ENCODE peak calls at places on chromosomes 16 and 17, in seven cellular contexts. M is mesendoderm, T is IMR-90, R is H1, N is H9, L is mesenchymal stem cell, Q is neuronal stem cell. G is an unnamed sample.
A peak's percentile ranks its signal among the peaks of the same experiment; 100 is the strongest.

GRCh38 chr16:48115299-48115698 is 40.5 kb downstream of the ABCC12 start:
- DNase-seq in M (no peak), T (no peak), R (no peak), N (no peak), L (no peak), Q (no peak), G (no peak)

GRCh38 chr17:2084129-2084765 is 29.3 kb downstream of the HIC1 start:
- DNase-seq in M (no peak), T (peak; percentile 53), R (no peak), N (no peak), L (peak; percentile 84), Q (no peak), G (peak; percentile 98)

GRCh38 chr17:76598004-76598439 is 12.4 kb upstream of the ST6GALNAC2 start:
- DNase-seq in M (no peak), T (no peak), R (no peak), N (no peak), L (no peak), Q (no peak), G (peak; percentile 29)

GRCh38 chr16:24944206-24944605 is 71.0 kb downstream of the ARHGAP17 start:
- DNase-seq in M (no peak), T (no peak), R (no peak), N (no peak), L (no peak), Q (no peak), G (peak; percentile 98)

GRCh38 chr17:1606352-1606985 is 22.2 kb downstream of the SLC43A2 start:
- DNase-seq in M (no peak), T (no peak), R (no peak), N (no peak), L (no peak), Q (no peak), G (peak; percentile 21)

GRCh38 chr17:77963441-77963840 is 4.9 kb downstream of the TNRC6C start:
- DNase-seq in M (no peak), T (peak; percentile 93), R (no peak), N (no peak), L (peak; percentile 79), Q (peak; percentile 53), G (no peak)

GRCh38 chr17:75394332-75394918 is 11.1 kb downstream of the GRB2 start:
- DNase-seq in M (peak; percentile 13), T (no peak), R (no peak), N (no peak), L (peak; percentile 24), Q (no peak), G (no peak)

GRCh38 chr16:67663151-67663876 is 2.6 kb downstream of the PARD6A start:
- DNase-seq in M (peak; percentile 64), T (no peak), R (no peak), N (peak; percentile 79), L (peak; percentile 26), Q (no peak), G (no peak)

GRCh38 chr17:78250891-78251772 is 19.7 kb downstream of the TMEM235 start:
- DNase-seq in M (peak; percentile 93), T (peak; percentile 76), R (peak; percentile 86), N (peak; percentile 96), L (peak; percentile 84), Q (peak; percentile 82), G (peak; percentile 86)

GRCh38 chr17:82272495-82273326 is 789 bp downstream of the CSNK1D start:
- DNase-seq in M (peak; percentile 39), T (no peak), R (no peak), N (peak; percentile 60), L (no peak), Q (no peak), G (peak; percentile 38)

GRCh38 chr16:85613609-85614337 is 651 bp downstream of the GSE1 start:
- DNase-seq in M (peak; percentile 93), T (no peak), R (no peak), N (peak; percentile 75), L (peak; percentile 61), Q (no peak), G (peak; percentile 71)

GRCh38 chr16:10770907-10771306 is 27.3 kb downstream of the NUBP1 start:
- DNase-seq in M (no peak), T (no peak), R (no peak), N (no peak), L (no peak), Q (no peak), G (no peak)

GRCh38 chr17:80862341-80862969 is 129.2 kb upstream of the CHMP6 start:
- DNase-seq in M (no peak), T (no peak), R (no peak), N (no peak), L (no peak), Q (no peak), G (no peak)

GRCh38 chr16:4847774-4848587 is 700 bp downstream of the UBN1 start:
- DNase-seq in M (peak; percentile 57), T (peak; percentile 64), R (no peak), N (peak; percentile 38), L (peak; percentile 84), Q (peak; percentile 6), G (peak; percentile 53)

GRCh38 chr17:40551091-40551873 is 14.0 kb downstream of the CCR7 start:
- DNase-seq in M (no peak), T (peak; percentile 100), R (no peak), N (no peak), L (peak; percentile 98), Q (no peak), G (no peak)

GRCh38 chr16:53775821-53776431 is 72.0 kb downstream of the FTO start:
- DNase-seq in M (peak; percentile 88), T (peak; percentile 91), R (no peak), N (no peak), L (peak; percentile 95), Q (no peak), G (peak; percentile 37)

GRCh38 chr17:1649844-1650409 is at the start of gene RILP:
- DNase-seq in M (peak; percentile 70), T (no peak), R (no peak), N (peak; percentile 85), L (no peak), Q (no peak), G (peak; percentile 81)

GRCh38 chr16:28326881-28327610 is 34.7 kb downstream of the SBK1 start:
- DNase-seq in M (peak; percentile 69), T (peak; percentile 34), R (no peak), N (peak; percentile 77), L (peak; percentile 56), Q (no peak), G (peak; percentile 69)

GRCh38 chr17:12691173-12691572 is 25.5 kb downstream of the MYOCD start:
- DNase-seq in M (no peak), T (peak; percentile 53), R (no peak), N (no peak), L (peak; percentile 32), Q (no peak), G (peak; percentile 22)

GRCh38 chr17:80432961-80433550 is 18.1 kb downstream of the ENDOV start:
- DNase-seq in M (no peak), T (no peak), R (no peak), N (no peak), L (no peak), Q (no peak), G (no peak)

GRCh38 chr17:14442798-14443553 is 142.1 kb downstream of the HS3ST3B1 start:
- DNase-seq in M (no peak), T (peak; percentile 58), R (no peak), N (no peak), L (peak; percentile 45), Q (no peak), G (no peak)

GRCh38 chr17:73988110-73988509 is 215.4 kb upstream of the RPL38 start:
- DNase-seq in M (no peak), T (no peak), R (no peak), N (no peak), L (no peak), Q (no peak), G (no peak)

GRCh38 chr17:72120878-72121163 is at the start of gene SOX9:
- DNase-seq in M (peak; percentile 98), T (peak; percentile 96), R (peak; percentile 77), N (peak; percentile 98), L (peak; percentile 95), Q (peak; percentile 87), G (no peak)

GRCh38 chr16:20225334-20225733 is 102.0 kb downstream of the GP2 start:
- DNase-seq in M (no peak), T (no peak), R (no peak), N (no peak), L (no peak), Q (no peak), G (no peak)
- H3K18ac ChIP-seq in M (no peak overlapping the region), T (no peak overlapping the region), R (no peak overlapping the region), N (no peak overlapping the region), L (no peak overlapping the region), Q (no peak overlapping the region), G (no peak overlapping the region)

GRCh38 chr16:88467433-88468051 is 14.5 kb downstream of the ZFPM1 start:
- DNase-seq in M (no peak), T (no peak), R (no peak), N (no peak), L (no peak), Q (no peak), G (no peak)
- H3K18ac ChIP-seq in M (no peak overlapping the region), T (no peak overlapping the region), R (peak overlapping the region; percentile 48), N (no peak overlapping the region), L (no peak overlapping the region), Q (peak overlapping the region; percentile 28), G (no peak overlapping the region)

GRCh38 chr16:74744566-74744965 is 30.1 kb downstream of the FA2H start:
- DNase-seq in M (no peak), T (no peak), R (no peak), N (no peak), L (no peak), Q (no peak), G (no peak)

GRCh38 chr16:74742051-74742481 is 32.6 kb downstream of the FA2H start:
- DNase-seq in M (no peak), T (peak; percentile 43), R (no peak), N (no peak), L (peak; percentile 18), Q (no peak), G (no peak)

GRCh38 chr16:74745109-74745615 is 29.5 kb downstream of the FA2H start:
- DNase-seq in M (no peak), T (no peak), R (no peak), N (no peak), L (no peak), Q (no peak), G (no peak)

GRCh38 chr16:74743668-74744299 is 30.8 kb downstream of the FA2H start:
- DNase-seq in M (no peak), T (peak; percentile 79), R (no peak), N (no peak), L (peak; percentile 64), Q (no peak), G (peak; percentile 60)

DNA sequence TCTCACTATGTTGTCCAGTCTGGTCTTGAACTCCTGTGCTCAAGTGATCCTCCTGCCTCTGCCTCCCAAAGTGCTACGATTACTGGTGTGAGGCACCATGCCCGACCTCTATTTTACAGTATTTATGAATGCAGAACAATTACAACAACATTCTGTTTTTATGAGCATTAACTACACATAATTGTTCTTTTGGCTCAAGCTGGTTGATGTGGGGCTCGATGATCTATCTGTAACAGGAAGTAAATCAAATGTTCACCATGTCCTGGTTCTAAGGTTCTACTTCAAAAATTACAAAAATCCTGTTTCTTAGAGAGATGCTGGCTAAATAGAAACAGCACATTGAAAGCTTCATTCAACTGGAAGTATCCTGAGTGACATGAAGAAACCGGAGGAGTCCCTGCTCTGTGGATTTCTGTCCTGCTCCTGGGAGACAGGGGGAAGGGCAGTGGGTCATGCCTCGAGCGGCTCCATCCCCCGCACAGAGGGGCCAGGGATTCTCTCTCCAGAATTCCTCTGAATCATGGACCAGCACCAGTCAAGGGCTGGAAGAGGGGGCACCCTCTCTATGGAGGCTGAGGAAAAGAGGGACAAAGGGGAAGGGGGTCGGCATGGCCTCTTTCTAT is 31.5 kb downstream of the FA2H start:
- DNase-seq in M (no peak), T (no peak), R (no peak), N (no peak), L (no peak), Q (no peak), G (no peak)
- H3K18ac ChIP-seq in M (no peak overlapping the region), T (peak overlapping the region; percentile 54), R (no peak overlapping the region), N (no peak overlapping the region), L (peak overlapping the region; percentile 56), Q (no peak overlapping the region), G (no peak overlapping the region)

GRCh38 chr16:2186505-2186904 is 9.9 kb downstream of the CASKIN1 start:
- DNase-seq in M (no peak), T (no peak), R (no peak), N (no peak), L (no peak), Q (no peak), G (no peak)
- H3K18ac ChIP-seq in M (no peak overlapping the region), T (no peak overlapping the region), R (no peak overlapping the region), N (no peak overlapping the region), L (no peak overlapping the region), Q (no peak overlapping the region), G (no peak overlapping the region)